ENCODE peak calls at places on chromosome 9, in four cellular contexts. B, E, L and I are unnamed samples.

GRCh38 chr9:107983191-107983603 is 493.6 kb upstream of the KLF4 start:
- DNase-seq in B (no peak), E (no peak), L (no peak), I (no peak)

GRCh38 chr9:75265525-75265972 is 177.2 kb downstream of the OSTF1 start:
- DNase-seq in B (no peak), E (peak; percentile 52), L (no peak), I (no peak)

GRCh38 chr9:136095028-136095494 is at the start of gene NACC2:
- DNase-seq in B (no peak), E (no peak), L (no peak), I (no peak)

GRCh38 chr9:136364942-136365774 is 1.6 kb upstream of the DNLZ start:
- DNase-seq in B (no peak), E (no peak), L (no peak), I (no peak)

GRCh38 chr9:18666348-18666747 is 192.4 kb downstream of the ADAMTSL1 start:
- DNase-seq in B (no peak), E (no peak), L (no peak), I (no peak)

GRCh38 chr9:38527507-38527906 is 92.9 kb downstream of the ANKRD18A start:
- DNase-seq in B (no peak), E (no peak), L (no peak), I (no peak)

GRCh38 chr9:121294866-121295661 is 27.1 kb downstream of the GSN start:
- DNase-seq in B (no peak), E (no peak), L (no peak), I (no peak)

GRCh38 chr9:38038307-38039089 is 30.5 kb downstream of the SHB start:
- DNase-seq in B (no peak), E (no peak), L (no peak), I (no peak)